ENCODE peak calls at places on chromosome 11, in six cellular contexts. One of them, this sample, is unnamed.

GRCh38 chr11:68113986-68114385 is 7.2 kb downstream of the CHKA start:
- DNase-seq in activated CD8-positive, alpha-beta T cell treated with anti-CD3 and anti-CD28 coated beads for 36 hours: no peak
- DNase-seq in endothelial cell: no peak
- DNase-seq in GM12865: no peak
- DNase-seq in cardiac muscle cell: no peak
- DNase-seq in ascending aorta: no peak
- DNase-seq in this sample: no peak

GRCh38 chr11:36703055-36703404 is 105.0 kb upstream of the RAG2 start:
- DNase-seq in activated CD8-positive, alpha-beta T cell treated with anti-CD3 and anti-CD28 coated beads for 36 hours: peak; percentile 31
- DNase-seq in endothelial cell: no peak
- DNase-seq in GM12865: peak; percentile 35
- DNase-seq in cardiac muscle cell: no peak
- DNase-seq in ascending aorta: no peak
- DNase-seq in this sample: no peak

GRCh38 chr11:62142921-62143320 is 19.1 kb downstream of the INCENP start:
- DNase-seq in activated CD8-positive, alpha-beta T cell treated with anti-CD3 and anti-CD28 coated beads for 36 hours: no peak
- DNase-seq in endothelial cell: no peak
- DNase-seq in GM12865: no peak
- DNase-seq in cardiac muscle cell: no peak
- DNase-seq in ascending aorta: no peak
- DNase-seq in this sample: no peak

GRCh38 chr11:67558084-67558772 is 25.4 kb upstream of the GSTP1 start:
- DNase-seq in activated CD8-positive, alpha-beta T cell treated with anti-CD3 and anti-CD28 coated beads for 36 hours: no peak
- DNase-seq in endothelial cell: no peak
- DNase-seq in GM12865: peak; percentile 87
- DNase-seq in cardiac muscle cell: no peak
- DNase-seq in ascending aorta: peak; percentile 79
- DNase-seq in this sample: peak; percentile 37

GRCh38 chr11:77418155-77418980 is 55.5 kb downstream of the PAK1 start:
- DNase-seq in activated CD8-positive, alpha-beta T cell treated with anti-CD3 and anti-CD28 coated beads for 36 hours: no peak
- DNase-seq in endothelial cell: no peak
- DNase-seq in GM12865: peak; percentile 64
- DNase-seq in cardiac muscle cell: no peak
- DNase-seq in ascending aorta: no peak
- DNase-seq in this sample: no peak

GRCh38 chr11:13152736-13153541 is 124.7 kb upstream of the BMAL1 start:
- DNase-seq in activated CD8-positive, alpha-beta T cell treated with anti-CD3 and anti-CD28 coated beads for 36 hours: no peak
- DNase-seq in endothelial cell: no peak
- DNase-seq in GM12865: peak; percentile 31
- DNase-seq in cardiac muscle cell: peak; percentile 29
- DNase-seq in ascending aorta: no peak
- DNase-seq in this sample: no peak

GRCh38 chr11:66479741-66480115 is 506 bp upstream of the DPP3 start:
- DNase-seq in activated CD8-positive, alpha-beta T cell treated with anti-CD3 and anti-CD28 coated beads for 36 hours: no peak
- DNase-seq in endothelial cell: no peak
- DNase-seq in GM12865: no peak
- DNase-seq in cardiac muscle cell: no peak
- DNase-seq in ascending aorta: no peak
- DNase-seq in this sample: no peak

GRCh38 chr11:75516140-75516539 is 9.6 kb downstream of the GDPD5 start:
- DNase-seq in activated CD8-positive, alpha-beta T cell treated with anti-CD3 and anti-CD28 coated beads for 36 hours: no peak
- DNase-seq in endothelial cell: no peak
- DNase-seq in GM12865: no peak
- DNase-seq in cardiac muscle cell: no peak
- DNase-seq in ascending aorta: no peak
- DNase-seq in this sample: no peak

GRCh38 chr11:4539603-4540219 is 5.3 kb upstream of the OR52M1 start:
- DNase-seq in activated CD8-positive, alpha-beta T cell treated with anti-CD3 and anti-CD28 coated beads for 36 hours: peak; percentile 66
- DNase-seq in endothelial cell: peak; percentile 59
- DNase-seq in GM12865: peak; percentile 32
- DNase-seq in cardiac muscle cell: peak; percentile 44
- DNase-seq in ascending aorta: no peak
- DNase-seq in this sample: peak; percentile 73

GRCh38 chr11:2387266-2387982 is 10.3 kb downstream of the CD81 start:
- DNase-seq in activated CD8-positive, alpha-beta T cell treated with anti-CD3 and anti-CD28 coated beads for 36 hours: peak; percentile 39
- DNase-seq in endothelial cell: no peak
- DNase-seq in GM12865: peak; percentile 51
- DNase-seq in cardiac muscle cell: no peak
- DNase-seq in ascending aorta: no peak
- DNase-seq in this sample: no peak

GRCh38 chr11:10122337-10123197 is 171.5 kb downstream of the SBF2 start:
- DNase-seq in activated CD8-positive, alpha-beta T cell treated with anti-CD3 and anti-CD28 coated beads for 36 hours: no peak
- DNase-seq in endothelial cell: no peak
- DNase-seq in GM12865: peak; percentile 8
- DNase-seq in cardiac muscle cell: no peak
- DNase-seq in ascending aorta: no peak
- DNase-seq in this sample: peak; percentile 39

GRCh38 chr11:78860720-78861422 is 286.2 kb upstream of the NARS2 start:
- DNase-seq in activated CD8-positive, alpha-beta T cell treated with anti-CD3 and anti-CD28 coated beads for 36 hours: peak; percentile 12
- DNase-seq in endothelial cell: peak; percentile 58
- DNase-seq in GM12865: peak; percentile 7
- DNase-seq in cardiac muscle cell: peak; percentile 76
- DNase-seq in ascending aorta: no peak
- DNase-seq in this sample: no peak

GRCh38 chr11:3058753-3059664 is 1.8 kb upstream of the CARS1 start:
- DNase-seq in activated CD8-positive, alpha-beta T cell treated with anti-CD3 and anti-CD28 coated beads for 36 hours: no peak
- DNase-seq in endothelial cell: no peak
- DNase-seq in GM12865: no peak
- DNase-seq in cardiac muscle cell: no peak
- DNase-seq in ascending aorta: no peak
- DNase-seq in this sample: peak; percentile 35

GRCh38 chr11:65491163-65491465 is 7.7 kb upstream of the MALAT1 start:
- DNase-seq in activated CD8-positive, alpha-beta T cell treated with anti-CD3 and anti-CD28 coated beads for 36 hours: no peak
- DNase-seq in endothelial cell: no peak
- DNase-seq in GM12865: no peak
- DNase-seq in cardiac muscle cell: no peak
- DNase-seq in ascending aorta: no peak
- DNase-seq in this sample: no peak

GRCh38 chr11:44256673-44257291 is 53.2 kb downstream of the ALX4 start:
- DNase-seq in activated CD8-positive, alpha-beta T cell treated with anti-CD3 and anti-CD28 coated beads for 36 hours: no peak
- DNase-seq in endothelial cell: no peak
- DNase-seq in GM12865: peak; percentile 19
- DNase-seq in cardiac muscle cell: no peak
- DNase-seq in ascending aorta: no peak
- DNase-seq in this sample: no peak

GRCh38 chr11:530960-531825 is 4.2 kb downstream of the HRAS start:
- DNase-seq in activated CD8-positive, alpha-beta T cell treated with anti-CD3 and anti-CD28 coated beads for 36 hours: no peak
- DNase-seq in endothelial cell: no peak
- DNase-seq in GM12865: no peak
- DNase-seq in cardiac muscle cell: no peak
- DNase-seq in ascending aorta: no peak
- DNase-seq in this sample: no peak

GRCh38 chr11:33692013-33692504 is 8.6 kb downstream of the C11orf91 start:
- DNase-seq in activated CD8-positive, alpha-beta T cell treated with anti-CD3 and anti-CD28 coated beads for 36 hours: no peak
- DNase-seq in endothelial cell: no peak
- DNase-seq in GM12865: peak; percentile 56
- DNase-seq in cardiac muscle cell: no peak
- DNase-seq in ascending aorta: peak; percentile 92
- DNase-seq in this sample: peak; percentile 84

GRCh38 chr11:111918390-111919256 is at the start of gene C11orf52:
- DNase-seq in activated CD8-positive, alpha-beta T cell treated with anti-CD3 and anti-CD28 coated beads for 36 hours: no peak
- DNase-seq in endothelial cell: peak; percentile 55
- DNase-seq in GM12865: no peak
- DNase-seq in cardiac muscle cell: peak; percentile 73
- DNase-seq in ascending aorta: peak; percentile 64
- DNase-seq in this sample: peak; percentile 78

GRCh38 chr11:11148598-11148997 is 204.5 kb downstream of the CSNK2A3 start:
- DNase-seq in activated CD8-positive, alpha-beta T cell treated with anti-CD3 and anti-CD28 coated beads for 36 hours: no peak
- DNase-seq in endothelial cell: no peak
- DNase-seq in GM12865: no peak
- DNase-seq in cardiac muscle cell: no peak
- DNase-seq in ascending aorta: no peak
- DNase-seq in this sample: no peak

GRCh38 chr11:120912504-120912903 is 111.4 kb upstream of the TBCEL start:
- DNase-seq in activated CD8-positive, alpha-beta T cell treated with anti-CD3 and anti-CD28 coated beads for 36 hours: no peak
- DNase-seq in endothelial cell: no peak
- DNase-seq in GM12865: peak; percentile 53
- DNase-seq in cardiac muscle cell: peak; percentile 65
- DNase-seq in ascending aorta: no peak
- DNase-seq in this sample: no peak

GRCh38 chr11:47020793-47021624 is 84.4 kb downstream of the CSTPP1 start:
- DNase-seq in activated CD8-positive, alpha-beta T cell treated with anti-CD3 and anti-CD28 coated beads for 36 hours: no peak
- DNase-seq in endothelial cell: no peak
- DNase-seq in GM12865: peak; percentile 66
- DNase-seq in cardiac muscle cell: no peak
- DNase-seq in ascending aorta: no peak
- DNase-seq in this sample: no peak

GRCh38 chr11:2534131-2534956 is 89.5 kb downstream of the KCNQ1 start:
- DNase-seq in activated CD8-positive, alpha-beta T cell treated with anti-CD3 and anti-CD28 coated beads for 36 hours: peak; percentile 33
- DNase-seq in endothelial cell: no peak
- DNase-seq in GM12865: no peak
- DNase-seq in cardiac muscle cell: no peak
- DNase-seq in ascending aorta: peak; percentile 61
- DNase-seq in this sample: peak; percentile 77

GRCh38 chr11:71240865-71241691 is 11.3 kb downstream of the SHANK2 start:
- DNase-seq in activated CD8-positive, alpha-beta T cell treated with anti-CD3 and anti-CD28 coated beads for 36 hours: no peak
- DNase-seq in endothelial cell: no peak
- DNase-seq in GM12865: peak; percentile 26
- DNase-seq in cardiac muscle cell: no peak
- DNase-seq in ascending aorta: peak; percentile 62
- DNase-seq in this sample: peak; percentile 71

GRCh38 chr11:45322111-45322705 is 36.1 kb upstream of the SYT13 start:
- DNase-seq in activated CD8-positive, alpha-beta T cell treated with anti-CD3 and anti-CD28 coated beads for 36 hours: no peak
- DNase-seq in endothelial cell: no peak
- DNase-seq in GM12865: no peak
- DNase-seq in cardiac muscle cell: no peak
- DNase-seq in ascending aorta: peak; percentile 43
- DNase-seq in this sample: no peak

GRCh38 chr11:62664405-62665074 is 470 bp downstream of the C11orf98 start:
- DNase-seq in activated CD8-positive, alpha-beta T cell treated with anti-CD3 and anti-CD28 coated beads for 36 hours: peak; percentile 76
- DNase-seq in endothelial cell: no peak
- DNase-seq in GM12865: peak; percentile 86
- DNase-seq in cardiac muscle cell: peak; percentile 75
- DNase-seq in ascending aorta: no peak
- DNase-seq in this sample: peak; percentile 51

GRCh38 chr11:100876826-100877545 is 189.9 kb downstream of the ARHGAP42 start:
- DNase-seq in activated CD8-positive, alpha-beta T cell treated with anti-CD3 and anti-CD28 coated beads for 36 hours: no peak
- DNase-seq in endothelial cell: no peak
- DNase-seq in GM12865: peak; percentile 16
- DNase-seq in cardiac muscle cell: no peak
- DNase-seq in ascending aorta: no peak
- DNase-seq in this sample: no peak

GRCh38 chr11:37946155-37946766 is 1348.2 kb upstream of the RAG2 start:
- DNase-seq in activated CD8-positive, alpha-beta T cell treated with anti-CD3 and anti-CD28 coated beads for 36 hours: peak; percentile 24
- DNase-seq in endothelial cell: peak; percentile 54
- DNase-seq in GM12865: peak; percentile 40
- DNase-seq in cardiac muscle cell: peak; percentile 42
- DNase-seq in ascending aorta: no peak
- DNase-seq in this sample: peak; percentile 62

GRCh38 chr11:68825603-68826002 is 16.1 kb downstream of the CPT1A start:
- DNase-seq in activated CD8-positive, alpha-beta T cell treated with anti-CD3 and anti-CD28 coated beads for 36 hours: peak; percentile 79
- DNase-seq in endothelial cell: no peak
- DNase-seq in GM12865: no peak
- DNase-seq in cardiac muscle cell: peak; percentile 34
- DNase-seq in ascending aorta: no peak
- DNase-seq in this sample: peak; percentile 77

GRCh38 chr11:91489989-91490388 is 734.6 kb upstream of the FAT3 start:
- DNase-seq in activated CD8-positive, alpha-beta T cell treated with anti-CD3 and anti-CD28 coated beads for 36 hours: no peak
- DNase-seq in endothelial cell: no peak
- DNase-seq in GM12865: no peak
- DNase-seq in cardiac muscle cell: no peak
- DNase-seq in ascending aorta: no peak
- DNase-seq in this sample: no peak

GRCh38 chr11:106961048-106961447 is 57.2 kb downstream of the GUCY1A2 start:
- DNase-seq in activated CD8-positive, alpha-beta T cell treated with anti-CD3 and anti-CD28 coated beads for 36 hours: no peak
- DNase-seq in endothelial cell: no peak
- DNase-seq in GM12865: no peak
- DNase-seq in cardiac muscle cell: no peak
- DNase-seq in ascending aorta: no peak
- DNase-seq in this sample: no peak

GRCh38 chr11:27233654-27234042 is 129.4 kb downstream of the CCDC34 start:
- DNase-seq in activated CD8-positive, alpha-beta T cell treated with anti-CD3 and anti-CD28 coated beads for 36 hours: no peak
- DNase-seq in endothelial cell: no peak
- DNase-seq in GM12865: peak; percentile 30
- DNase-seq in cardiac muscle cell: no peak
- DNase-seq in ascending aorta: no peak
- DNase-seq in this sample: no peak

GRCh38 chr11:117180020-117180419 is 1.5 kb downstream of the SIDT2 start:
- DNase-seq in activated CD8-positive, alpha-beta T cell treated with anti-CD3 and anti-CD28 coated beads for 36 hours: no peak
- DNase-seq in endothelial cell: no peak
- DNase-seq in GM12865: no peak
- DNase-seq in cardiac muscle cell: no peak
- DNase-seq in ascending aorta: no peak
- DNase-seq in this sample: no peak

GRCh38 chr11:81987829-81988472 is 745.7 kb downstream of the FAM181B start:
- DNase-seq in activated CD8-positive, alpha-beta T cell treated with anti-CD3 and anti-CD28 coated beads for 36 hours: no peak
- DNase-seq in endothelial cell: no peak
- DNase-seq in GM12865: peak; percentile 32
- DNase-seq in cardiac muscle cell: no peak
- DNase-seq in ascending aorta: no peak
- DNase-seq in this sample: no peak

GRCh38 chr11:15629690-15630321 is 515.1 kb downstream of the INSC start:
- DNase-seq in activated CD8-positive, alpha-beta T cell treated with anti-CD3 and anti-CD28 coated beads for 36 hours: peak; percentile 26
- DNase-seq in endothelial cell: peak; percentile 56
- DNase-seq in GM12865: peak; percentile 25
- DNase-seq in cardiac muscle cell: peak; percentile 47
- DNase-seq in ascending aorta: no peak
- DNase-seq in this sample: peak; percentile 64
- TF ChIP-seq CTCF in activated CD8-positive, alpha-beta T cell treated with anti-CD3 and anti-CD28 coated beads for 36 hours: no peak
- TF ChIP-seq CTCF in endothelial cell: peak; percentile 41
- TF ChIP-seq CTCF in GM12865: peak; percentile 24
- TF ChIP-seq CTCF in cardiac muscle cell: peak; percentile 44
- TF ChIP-seq CTCF in ascending aorta: no peak
- TF ChIP-seq CTCF in this sample: no peak

GRCh38 chr11:87743002-87743401 is 432.2 kb downstream of the RAB38 start:
- DNase-seq in activated CD8-positive, alpha-beta T cell treated with anti-CD3 and anti-CD28 coated beads for 36 hours: peak; percentile 2
- DNase-seq in endothelial cell: no peak
- DNase-seq in GM12865: no peak
- DNase-seq in cardiac muscle cell: peak; percentile 23
- DNase-seq in ascending aorta: no peak
- DNase-seq in this sample: no peak
- TF ChIP-seq CTCF in activated CD8-positive, alpha-beta T cell treated with anti-CD3 and anti-CD28 coated beads for 36 hours: no peak
- TF ChIP-seq CTCF in endothelial cell: peak; percentile 15
- TF ChIP-seq CTCF in GM12865: no peak
- TF ChIP-seq CTCF in cardiac muscle cell: no peak
- TF ChIP-seq CTCF in ascending aorta: no peak
- TF ChIP-seq CTCF in this sample: no peak

GRCh38 chr11:7196396-7197146 is 55.1 kb upstream of the SYT9 start:
- DNase-seq in activated CD8-positive, alpha-beta T cell treated with anti-CD3 and anti-CD28 coated beads for 36 hours: no peak
- DNase-seq in endothelial cell: no peak
- DNase-seq in GM12865: no peak
- DNase-seq in cardiac muscle cell: no peak
- DNase-seq in ascending aorta: no peak
- DNase-seq in this sample: no peak
- TF ChIP-seq CTCF in activated CD8-positive, alpha-beta T cell treated with anti-CD3 and anti-CD28 coated beads for 36 hours: no peak
- TF ChIP-seq CTCF in endothelial cell: no peak
- TF ChIP-seq CTCF in GM12865: no peak
- TF ChIP-seq CTCF in cardiac muscle cell: no peak
- TF ChIP-seq CTCF in ascending aorta: no peak
- TF ChIP-seq CTCF in this sample: no peak

DNA sequence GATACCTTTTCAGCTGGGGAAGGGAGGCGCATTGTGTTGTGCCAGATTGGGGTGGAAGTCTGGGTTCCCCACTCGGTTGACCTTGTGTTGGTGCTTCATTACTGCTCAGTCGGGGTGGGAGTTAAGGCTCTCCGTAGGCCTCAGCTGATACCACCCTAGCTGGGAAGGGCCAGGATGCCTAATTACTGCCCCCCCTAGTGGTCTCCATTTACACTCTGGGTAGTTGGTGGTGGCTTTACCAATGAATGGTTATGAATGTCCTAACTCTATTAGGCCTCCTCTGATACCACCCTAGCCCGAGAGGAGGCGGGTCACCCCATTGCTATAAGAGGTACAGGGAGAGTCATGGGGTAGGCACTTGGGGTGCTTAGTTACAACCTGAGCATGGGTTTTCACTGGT is 27.5 kb upstream of the HIKESHI start:
- DNase-seq in activated CD8-positive, alpha-beta T cell treated with anti-CD3 and anti-CD28 coated beads for 36 hours: no peak
- DNase-seq in endothelial cell: peak; percentile 54
- DNase-seq in GM12865: no peak
- DNase-seq in cardiac muscle cell: peak; percentile 34
- DNase-seq in ascending aorta: no peak
- DNase-seq in this sample: no peak
- TF ChIP-seq CTCF in activated CD8-positive, alpha-beta T cell treated with anti-CD3 and anti-CD28 coated beads for 36 hours: peak; percentile 13
- TF ChIP-seq CTCF in endothelial cell: peak; percentile 55
- TF ChIP-seq CTCF in GM12865: peak; percentile 18
- TF ChIP-seq CTCF in cardiac muscle cell: peak; percentile 23
- TF ChIP-seq CTCF in ascending aorta: no peak
- TF ChIP-seq CTCF in this sample: no peak